ENCODE peak calls at places on chromosomes 11 and 22, in six cellular contexts. L, C, R, H, I and D are unnamed samples.
A peak's percentile ranks its signal among the peaks of the same experiment; 100 is the strongest.

GRCh38 chr11:47572715-47573255 is 6.0 kb downstream of the KBTBD4 start:
- DNase-seq in I (no peak), L (no peak), R (no peak), H (no peak), C (no peak), D (no peak)

GRCh38 chr11:35082322-35083180 is 56.4 kb upstream of the CD44 start:
- DNase-seq in R (no peak), C (peak; percentile 89), H (no peak), L (peak; percentile 93), I (peak; percentile 73), D (no peak)

GRCh38 chr11:75355051-75355450 is 3.6 kb upstream of the ARRB1 start:
- DNase-seq in I (no peak), L (no peak), R (no peak), C (no peak), H (no peak), D (no peak)

GRCh38 chr11:134270250-134270714 is 5.9 kb upstream of the GLB1L3 start:
- DNase-seq in L (no peak), R (no peak), C (no peak), I (no peak), H (peak; percentile 33), D (no peak)

GRCh38 chr11:19970944-19971343 is 189.3 kb downstream of the DBX1 start:
- DNase-seq in C (no peak), H (no peak), R (no peak), L (no peak), I (no peak), D (no peak)

GRCh38 chr11:119065369-119065768 is 2.2 kb upstream of the VPS11 start:
- DNase-seq in C (peak; percentile 31), R (no peak), H (no peak), I (peak; percentile 54), L (peak; percentile 52), D (peak; percentile 52)

GRCh38 chr11:106475181-106475580 is 397.7 kb downstream of the AASDHPPT start:
- DNase-seq in H (no peak), I (no peak), L (no peak), R (no peak), C (no peak), D (no peak)

GRCh38 chr11:102760355-102761035 is 19.9 kb downstream of the MMP10 start:
- DNase-seq in L (peak; percentile 96), I (peak; percentile 93), C (peak; percentile 86), H (no peak), R (no peak), D (peak; percentile 65)

GRCh38 chr22:36659762-36660509 is 43.6 kb downstream of the CACNG2 start:
- DNase-seq in R (no peak), L (peak; percentile 69), I (peak; percentile 88), C (peak; percentile 82), H (peak; percentile 60), D (peak; percentile 43)

GRCh38 chr11:35158371-35159081 is 19.6 kb downstream of the CD44 start:
- DNase-seq in I (peak; percentile 62), R (no peak), L (no peak), C (no peak), H (peak; percentile 36), D (peak; percentile 52)

GRCh38 chr11:119474682-119475596 is 52.0 kb upstream of the THY1 start:
- DNase-seq in C (peak; percentile 71), H (peak; percentile 67), I (peak; percentile 80), L (peak; percentile 42), R (no peak), D (peak; percentile 40)

GRCh38 chr11:64778473-64779298 is at the start of gene SF1:
- DNase-seq in C (peak; percentile 100), L (peak; percentile 100), I (peak; percentile 100), H (peak; percentile 100), R (peak; percentile 94), D (peak; percentile 100)

GRCh38 chr11:65500262-65501004 is 1.6 kb downstream of the MALAT1 start:
- DNase-seq in C (peak; percentile 32), I (peak; percentile 74), L (peak; percentile 49), R (no peak), H (no peak), D (peak; percentile 50)

GRCh38 chr22:37187891-37188761 is at the start of gene C1QTNF6:
- DNase-seq in I (peak; percentile 80), L (no peak), C (no peak), R (no peak), H (peak; percentile 7), D (peak; percentile 72)

GRCh38 chr11:69297926-69298777 is 4.2 kb downstream of the MYEOV start:
- DNase-seq in C (peak; percentile 62), I (peak; percentile 73), L (peak; percentile 96), R (no peak), H (no peak), D (peak; percentile 91)

GRCh38 chr11:102309621-102310541 is 7.4 kb upstream of the BIRC3 start:
- DNase-seq in L (no peak), R (no peak), I (no peak), H (no peak), C (no peak), D (no peak)